ENCODE peak calls at places on chromosomes 2 and 18, in four cellular contexts. G is prostate gland, L is H1, I is sigmoid colon. S is an unnamed sample.

GRCh38 chr2:196617430-196617829 is 22.1 kb upstream of the CCDC150 start:
- DNase-seq in G (no peak), L (no peak), I (no peak), S (no peak)

GRCh38 chr2:102473020-102473419 is at the start of gene SLC9A4:
- DNase-seq in G (peak; percentile 44), L (peak; percentile 70), I (no peak), S (peak; percentile 65)

GRCh38 chr2:100408104-100408503 is 9.4 kb downstream of the CHST10 start:
- DNase-seq in G (no peak), L (no peak), I (no peak), S (no peak)

GRCh38 chr2:107717666-107718065 is 109.0 kb upstream of the RGPD4 start:
- DNase-seq in G (no peak), L (no peak), I (no peak), S (no peak)

GRCh38 chr18:10352671-10353070 is 101.8 kb upstream of the APCDD1 start:
- DNase-seq in G (no peak), L (no peak), I (no peak), S (no peak)

GRCh38 chr18:12391487-12392136 is 14.6 kb upstream of the AFG3L2 start:
- DNase-seq in G (peak; percentile 57), L (no peak), I (peak; percentile 75), S (peak; percentile 58)

GRCh38 chr18:46892842-46893241 is 24.5 kb downstream of the PIAS2 start:
- DNase-seq in G (no peak), L (no peak), I (no peak), S (no peak)

GRCh38 chr18:36212301-36212977 is 25.1 kb downstream of the MOCOS start:
- DNase-seq in G (no peak), L (no peak), I (no peak), S (no peak)

GRCh38 chr2:39996653-39997080 is 217.6 kb upstream of the THUMPD2 start:
- DNase-seq in G (no peak), L (no peak), I (no peak), S (no peak)

GRCh38 chr2:20666364-20667150 is at the start of gene GDF7:
- DNase-seq in G (no peak), L (peak; percentile 72), I (no peak), S (peak; percentile 60)
- TF ChIP-seq CTCF in G (peak; percentile 22), L (peak; percentile 35), I (no peak), S (no peak)

DNA sequence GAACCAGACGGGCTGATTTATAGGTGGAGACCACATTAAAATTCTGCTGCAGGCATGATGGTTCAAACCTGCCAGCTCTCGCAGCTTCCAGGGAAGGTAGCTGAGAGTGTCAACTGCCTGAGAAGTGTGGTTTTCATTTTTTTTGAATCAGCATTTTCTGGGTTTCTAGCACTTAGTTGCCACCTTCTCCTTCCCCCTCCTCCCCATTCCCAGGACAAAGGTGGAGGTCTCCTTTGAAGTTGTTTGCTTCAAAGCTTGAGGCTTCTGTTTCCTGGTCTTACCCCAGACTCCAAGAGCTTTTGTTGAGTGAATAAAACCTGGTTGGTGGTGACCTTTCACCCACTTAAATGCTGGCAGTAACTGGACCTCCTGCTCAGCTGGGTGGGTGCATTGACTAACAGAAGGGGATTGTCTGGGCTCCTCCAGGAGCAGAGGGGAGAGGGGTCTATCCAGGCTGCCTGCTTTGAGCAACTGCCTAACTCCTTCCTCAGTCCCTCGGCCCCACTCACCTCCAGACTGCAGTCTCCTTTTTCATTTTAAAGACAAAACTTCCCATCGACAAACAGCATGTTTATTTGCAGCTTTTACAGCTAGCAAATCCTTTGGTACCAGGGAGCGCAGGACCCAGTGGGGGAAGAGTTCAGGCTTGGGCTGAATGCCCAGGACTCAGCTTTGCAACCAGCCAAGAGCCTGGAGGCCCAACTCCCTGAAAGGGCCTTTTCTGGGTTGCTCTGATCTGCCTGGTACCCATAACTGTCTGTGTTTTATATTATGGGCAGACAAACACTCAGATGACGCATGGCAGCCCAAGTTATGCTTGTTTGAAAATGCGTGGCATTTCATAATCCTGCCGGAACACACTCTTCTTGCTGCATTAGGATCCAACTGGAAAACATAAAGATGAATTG is 3.6 kb downstream of the RHOB start:
- DNase-seq in G (peak; percentile 91), L (peak; percentile 47), I (peak; percentile 97), S (peak; percentile 62)
- TF ChIP-seq POLR2A in G (no peak), L (no peak), I (peak; percentile 57), S (peak; percentile 63)

DNA sequence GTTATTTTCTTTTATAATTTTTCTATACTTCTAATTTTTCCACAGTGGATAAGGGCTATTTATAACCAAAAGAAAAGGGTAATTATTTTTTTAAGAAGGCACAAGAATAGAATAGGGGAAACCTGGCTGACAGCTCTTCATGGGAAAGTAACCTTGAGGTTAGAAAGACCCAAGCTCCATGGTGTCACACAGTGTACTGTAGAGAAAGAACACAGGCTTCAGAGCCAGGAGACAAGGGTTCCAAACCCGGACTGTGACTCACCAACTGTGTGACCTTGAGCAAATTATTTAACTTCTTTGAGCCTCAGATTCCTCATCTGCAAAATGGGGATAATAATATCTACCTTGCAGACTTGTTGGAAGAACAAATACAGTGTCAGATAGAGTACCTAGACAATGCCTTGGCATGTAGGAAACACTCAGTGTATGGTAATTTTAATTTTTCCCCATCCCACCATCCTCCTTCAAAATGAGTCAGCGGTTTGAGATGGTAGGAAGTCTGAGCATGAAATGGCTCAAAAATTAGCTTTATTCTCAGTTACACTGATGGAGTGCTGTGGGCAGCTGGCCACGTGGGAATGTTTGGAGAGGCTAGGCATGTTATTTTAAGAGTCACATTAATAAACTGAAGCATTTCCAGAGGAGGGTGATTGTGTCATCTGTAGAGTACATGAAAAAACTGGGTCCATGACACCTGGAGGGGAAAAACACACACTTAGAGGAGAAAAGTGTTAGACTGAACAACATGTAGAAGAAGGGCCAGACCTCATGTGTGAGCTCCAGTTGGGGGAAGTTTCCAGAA is 36.7 kb downstream of the TMEM37 start:
- DNase-seq in G (no peak), L (no peak), I (peak; percentile 13), S (no peak)
- TF ChIP-seq POLR2AphosphoS5 in G (no peak), L (no peak), I (no peak), S (no peak)

DNA sequence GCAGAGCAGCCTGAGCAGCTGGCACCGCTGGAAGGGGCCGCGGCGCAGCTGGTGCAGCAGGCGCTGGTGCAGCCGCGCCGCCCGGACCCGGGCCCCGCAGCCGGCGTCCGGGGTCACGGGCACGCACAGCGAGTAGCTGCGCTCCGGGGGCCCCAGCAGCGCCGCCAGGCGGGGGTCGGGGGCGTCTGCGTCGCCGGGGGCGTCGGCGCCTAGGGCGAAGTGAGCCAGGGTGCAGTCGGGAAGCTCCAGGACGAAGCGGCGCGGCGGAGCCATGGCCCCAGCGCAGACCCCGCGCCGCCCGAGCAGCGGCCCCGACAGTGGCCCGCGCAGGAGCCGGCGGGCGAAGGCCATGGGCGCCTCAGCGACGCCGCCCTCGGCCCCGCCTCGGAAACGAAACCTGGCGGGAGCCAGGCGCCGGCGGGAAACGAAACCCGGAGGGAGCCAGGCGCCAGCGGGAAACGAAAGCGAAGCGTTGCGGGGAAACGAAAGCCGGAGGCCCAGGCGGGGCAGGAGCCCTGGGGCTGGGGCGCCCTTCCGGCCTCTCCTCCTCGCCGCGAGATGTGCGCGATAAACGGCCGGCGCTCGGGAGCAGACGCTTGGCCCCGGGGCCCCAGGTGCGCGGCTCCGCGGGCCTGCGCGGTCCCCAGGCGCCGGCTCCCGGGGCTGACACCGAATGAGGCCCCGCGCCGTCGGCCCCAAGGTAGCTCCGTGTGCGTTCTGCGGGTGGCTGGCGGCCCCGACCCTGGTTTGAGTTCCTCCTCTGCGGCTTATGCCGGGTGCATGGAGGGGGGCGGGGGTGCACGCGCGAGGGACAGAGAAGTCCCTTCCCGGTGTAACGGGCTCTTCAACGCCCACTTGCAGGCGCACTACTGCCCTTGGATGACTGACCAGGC is at the start of gene CMPK2:
- DNase-seq in G (peak; percentile 27), L (peak; percentile 73), I (peak; percentile 78), S (peak; percentile 85)
- TF ChIP-seq CTCF in G (peak; percentile 6), L (no peak), I (no peak), S (no peak)